ENCODE peak calls at places on chromosomes 16 and 17, in five cellular contexts. U is thoracic aorta, P is lung, J is lower lobe of right lung, T is brain microvascular endothelial cell. M is an unnamed sample.

GRCh38 chr17:4738136-4739121 is 1.2 kb upstream of the ZMYND15 start:
- DNase-seq in U (no peak), P (peak; percentile 57), J (peak; percentile 64), T (no peak), M (peak; percentile 67)

GRCh38 chr17:81340606-81341346 is 45.7 kb upstream of the SLC38A10 start:
- DNase-seq in U (no peak), P (no peak), J (no peak), T (no peak), M (no peak)

GRCh38 chr16:83356266-83356665 is 451.5 kb upstream of the HSBP1 start:
- DNase-seq in U (no peak), P (no peak), J (no peak), T (peak; percentile 60), M (no peak)

GRCh38 chr17:76713765-76714164 is 3.0 kb upstream of the MXRA7 start:
- DNase-seq in U (no peak), P (no peak), J (no peak), T (no peak), M (peak; percentile 30)

GRCh38 chr16:47229053-47229640 is 85.4 kb upstream of the NETO2 start:
- DNase-seq in U (no peak), P (no peak), J (no peak), T (no peak), M (no peak)

GRCh38 chr16:4373356-4373908 is 1.8 kb downstream of the VASN start:
- DNase-seq in U (no peak), P (no peak), J (no peak), T (no peak), M (no peak)

GRCh38 chr17:72266099-72266852 is 145.5 kb downstream of the SOX9 start:
- DNase-seq in U (no peak), P (no peak), J (no peak), T (no peak), M (no peak)

GRCh38 chr17:4903051-4903818 is at the start of gene CHRNE:
- DNase-seq in U (peak; percentile 42), P (peak; percentile 82), J (peak; percentile 71), T (peak; percentile 76), M (peak; percentile 92)

GRCh38 chr17:59423137-59423703 is 91.8 kb downstream of the YPEL2 start:
- DNase-seq in U (no peak), P (no peak), J (no peak), T (peak; percentile 78), M (no peak)

GRCh38 chr17:57911834-57912673 is 43.2 kb downstream of the CUEDC1 start:
- DNase-seq in U (peak; percentile 76), P (peak; percentile 88), J (peak; percentile 90), T (no peak), M (peak; percentile 84)

GRCh38 chr16:59783191-59783590 is 1049.1 kb upstream of the GOT2 start:
- DNase-seq in U (no peak), P (no peak), J (no peak), T (no peak), M (no peak)

GRCh38 chr17:72706396-72706981 is 386.0 kb downstream of the SLC39A11 start:
- DNase-seq in U (no peak), P (no peak), J (no peak), T (no peak), M (no peak)

GRCh38 chr16:70473446-70474319 is 19.3 kb downstream of the FCSK start:
- DNase-seq in U (no peak), P (no peak), J (no peak), T (no peak), M (no peak)

GRCh38 chr17:15490634-15491261 is 23.3 kb upstream of the CDRT4 start:
- DNase-seq in U (no peak), P (peak; percentile 47), J (no peak), T (peak; percentile 73), M (peak; percentile 86)

GRCh38 chr17:63516910-63517824 is 6.0 kb upstream of the KCNH6 start:
- DNase-seq in U (no peak), P (no peak), J (no peak), T (peak; percentile 43), M (peak; percentile 70)

GRCh38 chr17:59845595-59846390 is 47.0 kb downstream of the TUBD1 start:
- DNase-seq in U (no peak), P (peak; percentile 65), J (peak; percentile 55), T (peak; percentile 75), M (no peak)

GRCh38 chr16:79613009-79613408 is 12.5 kb upstream of the MAF start:
- DNase-seq in U (no peak), P (no peak), J (no peak), T (no peak), M (no peak)

GRCh38 chr17:14942511-14943185 is 322.5 kb downstream of the PMP22 start:
- DNase-seq in U (no peak), P (no peak), J (no peak), T (no peak), M (no peak)

GRCh38 chr16:14629612-14629918 is 495 bp downstream of the PARN start:
- DNase-seq in U (no peak), P (no peak), J (no peak), T (no peak), M (no peak)

GRCh38 chr17:80611831-80612230 is 67.2 kb downstream of the RPTOR start:
- DNase-seq in U (no peak), P (no peak), J (no peak), T (no peak), M (no peak)

GRCh38 chr16:89110641-89111040 is 17.0 kb downstream of the ACSF3 start:
- DNase-seq in U (no peak), P (no peak), J (peak; percentile 12), T (no peak), M (no peak)

GRCh38 chr17:39104046-39104445 is 47.4 kb downstream of the PLXDC1 start:
- DNase-seq in U (no peak), P (no peak), J (no peak), T (peak; percentile 63), M (no peak)

GRCh38 chr17:13806023-13806553 is 204.4 kb upstream of the HS3ST3A1 start:
- DNase-seq in U (no peak), P (no peak), J (no peak), T (no peak), M (no peak)

GRCh38 chr17:79272666-79273219 is 198.1 kb downstream of the ENGASE start:
- DNase-seq in U (no peak), P (no peak), J (no peak), T (no peak), M (no peak)

GRCh38 chr16:50627419-50627818 is 53.7 kb downstream of the SNX20 start:
- DNase-seq in U (peak; percentile 37), P (no peak), J (no peak), T (no peak), M (no peak)

GRCh38 chr17:79923974-79924638 is 84.9 kb upstream of the CBX4 start:
- DNase-seq in U (no peak), P (no peak), J (no peak), T (no peak), M (peak; percentile 81)

GRCh38 chr16:66695935-66696668 is 441 bp downstream of the CMTM4 start:
- DNase-seq in U (no peak), P (peak; percentile 72), J (peak; percentile 77), T (no peak), M (no peak)

GRCh38 chr17:44191941-44192496 is 5.2 kb downstream of the TMUB2 start:
- DNase-seq in U (no peak), P (no peak), J (no peak), T (no peak), M (no peak)

GRCh38 chr17:2412561-2413021 is 11.7 kb upstream of the MNT start:
- DNase-seq in U (no peak), P (no peak), J (no peak), T (no peak), M (no peak)
- TF ChIP-seq CTCF in U (no peak), P (no peak), J (no peak), T (peak; percentile 37), M (no peak)

DNA sequence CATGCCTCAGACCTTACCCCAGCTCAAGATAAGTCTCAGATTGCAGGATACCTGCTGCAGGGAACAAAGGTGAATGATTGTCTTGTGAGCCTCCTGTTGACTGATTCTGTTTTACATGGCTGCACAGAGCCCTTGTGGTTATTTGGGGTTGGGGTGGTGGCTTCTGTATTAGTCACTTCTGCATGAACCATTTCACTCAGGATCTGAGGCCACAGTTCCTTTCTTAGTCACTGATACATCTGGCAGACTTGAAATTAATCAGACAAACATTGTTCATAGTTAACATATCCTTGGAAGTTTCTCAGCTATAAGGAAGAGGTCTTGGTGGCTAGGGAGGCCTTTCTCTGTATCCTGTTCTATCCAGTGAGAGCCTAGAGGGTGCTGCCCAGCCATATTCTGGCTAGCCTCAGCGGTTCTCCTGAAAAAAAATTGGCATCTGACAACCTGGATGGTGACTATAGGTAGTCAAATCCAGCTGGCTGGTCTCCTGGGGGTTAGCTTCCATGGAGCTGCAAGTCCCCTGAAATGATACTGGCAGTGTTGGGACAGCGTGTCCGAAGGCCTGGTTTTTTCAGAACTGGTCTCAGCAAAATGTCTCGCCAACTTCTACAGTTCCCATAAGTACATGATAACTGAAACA is 8.4 kb upstream of the PLK1 start:
- DNase-seq in U (no peak), P (no peak), J (no peak), T (peak; percentile 79), M (no peak)
- H3K36me3 ChIP-seq in U (peaks cover 49% of the 10 kb centered on the region), P (peaks cover 48% of the 10 kb centered on the region), J (peaks cover 67% of the 10 kb centered on the region), T (peaks cover 55% of the 10 kb centered on the region), M (no peaks in the 10 kb centered on the region)

GRCh38 chr16:57253410-57253927 is 8.4 kb downstream of the ARL2BP start:
- DNase-seq in U (no peak), P (no peak), J (peak; percentile 10), T (no peak), M (no peak)
- TF ChIP-seq CTCF in U (no peak), P (no peak), J (no peak), T (no peak), M (no peak)

GRCh38 chr16:84764970-84765369 is 54.8 kb upstream of the CRISPLD2 start:
- DNase-seq in U (no peak), P (no peak), J (no peak), T (no peak), M (no peak)
- H3K36me3 ChIP-seq in U (peaks cover 51% of the 10 kb centered on the region), P (peaks cover 44% of the 10 kb centered on the region), J (peaks cover 93% of the 10 kb centered on the region), T (peaks cover 58% of the 10 kb centered on the region), M (no peaks in the 10 kb centered on the region)